ENCODE peak calls at places on chromosome 14, in eight cellular contexts. A is PC-9, D is cardiac fibroblast, C is coronary artery, U is upper lobe of right lung, W is ovary, B is A549, M is cardiac muscle cell. R is an unnamed sample.

GRCh38 chr14:75306917-75307699 is 28.5 kb downstream of the FOS start:
- DNase-seq in C (peak; percentile 62), M (no peak), B (peak; percentile 66), W (no peak), U (peak; percentile 21), A (peak; percentile 64), D (peak; percentile 37), R (no peak)

GRCh38 chr14:62691613-62692489 is 353.4 kb downstream of the KCNH5 start:
- DNase-seq in M (peak; percentile 97), W (peak; percentile 22), D (peak; percentile 98), C (no peak), B (peak; percentile 96), U (no peak), A (peak; percentile 95), R (peak; percentile 38)

GRCh38 chr14:73203527-73203926 is 33.8 kb upstream of the PAPLN start:
- DNase-seq in W (no peak), U (no peak), M (no peak), D (no peak), C (no peak), B (no peak), A (no peak), R (no peak)

GRCh38 chr14:35766036-35766699 is 42.9 kb downstream of the RALGAPA1 start:
- DNase-seq in D (no peak), W (no peak), B (no peak), M (no peak), U (no peak), C (no peak), A (no peak), R (no peak)

GRCh38 chr14:58844544-58844943 is 206.8 kb downstream of the DACT1 start:
- DNase-seq in C (no peak), A (no peak), U (no peak), W (no peak), M (no peak), D (no peak), B (no peak), R (no peak)

GRCh38 chr14:23828611-23829010 is 125.0 kb upstream of the DHRS4 start:
- DNase-seq in C (no peak), D (no peak), A (no peak), W (no peak), B (no peak), M (no peak), U (no peak), R (no peak)

GRCh38 chr14:86662334-86662733 is 1132.4 kb downstream of the FLRT2 start:
- DNase-seq in D (no peak), U (no peak), M (no peak), C (no peak), B (no peak), A (no peak), W (no peak), R (no peak)

GRCh38 chr14:75634848-75635247 is 25.8 kb downstream of the ERG28 start:
- DNase-seq in W (no peak), D (no peak), M (no peak), U (no peak), A (peak; percentile 99), B (no peak), C (no peak), R (no peak)

GRCh38 chr14:54722791-54723432 is 156.0 kb downstream of the SAMD4A start:
- DNase-seq in U (no peak), M (peak; percentile 70), B (peak; percentile 59), D (peak; percentile 60), A (no peak), C (no peak), W (no peak), R (no peak)

GRCh38 chr14:103045387-103045869 is 11.9 kb downstream of the CDC42BPB start:
- DNase-seq in D (no peak), W (no peak), A (no peak), C (no peak), M (no peak), B (no peak), U (no peak), R (no peak)

GRCh38 chr14:29039171-29039570 is 272.6 kb downstream of the FOXG1 start:
- DNase-seq in A (no peak), W (no peak), M (no peak), C (no peak), D (peak; percentile 18), B (no peak), U (no peak), R (no peak)

GRCh38 chr14:61337893-61338292 is 16.5 kb downstream of the PRKCH start:
- DNase-seq in M (no peak), D (no peak), B (no peak), U (no peak), C (no peak), A (no peak), W (no peak), R (no peak)

GRCh38 chr14:91714805-91715204 is 17.1 kb downstream of the CATSPERB start:
- DNase-seq in U (no peak), W (no peak), M (no peak), A (no peak), B (no peak), D (no peak), C (no peak), R (no peak)

GRCh38 chr14:24605435-24606190 is 3.9 kb downstream of the GZMH start:
- DNase-seq in B (peak; percentile 23), A (no peak), D (peak; percentile 1), C (no peak), W (no peak), U (no peak), M (no peak), R (no peak)

GRCh38 chr14:38001501-38001900 is 206.2 kb upstream of the SSTR1 start:
- DNase-seq in B (no peak), W (no peak), A (no peak), U (no peak), D (no peak), C (no peak), M (no peak), R (no peak)

GRCh38 chr14:56119221-56119967 is 1.2 kb downstream of the PELI2 start:
- DNase-seq in B (peak; percentile 16), C (no peak), A (no peak), D (peak; percentile 54), M (peak; percentile 55), W (peak; percentile 55), U (peak; percentile 81), R (no peak)

GRCh38 chr14:55446833-55447232 is 6.4 kb upstream of the TBPL2 start:
- DNase-seq in M (peak; percentile 77), C (no peak), A (no peak), U (no peak), D (peak; percentile 81), W (peak; percentile 29), B (peak; percentile 31), R (peak; percentile 79)

GRCh38 chr14:69299286-69300035 is 39.5 kb downstream of the GALNT16 start:
- DNase-seq in B (no peak), C (no peak), D (no peak), A (peak; percentile 10), M (no peak), U (peak; percentile 46), W (no peak), R (no peak)

GRCh38 chr14:61934385-61934784 is 172.2 kb downstream of the SNAPC1 start:
- DNase-seq in W (no peak), A (peak; percentile 48), U (no peak), D (peak; percentile 91), C (no peak), M (peak; percentile 55), B (no peak), R (peak; percentile 32)

GRCh38 chr14:69658664-69659261 is 47.4 kb downstream of the SUSD6 start:
- DNase-seq in B (no peak), A (peak; percentile 82), U (no peak), C (no peak), D (peak; percentile 55), W (no peak), M (no peak), R (no peak)

GRCh38 chr14:70792939-70793338 is 16.4 kb downstream of the MAP3K9 start:
- DNase-seq in W (no peak), M (no peak), B (no peak), C (no peak), D (no peak), U (no peak), A (no peak), R (no peak)

GRCh38 chr14:27506272-27506671 is 908.4 kb upstream of the NOVA1 start:
- DNase-seq in C (no peak), D (no peak), U (peak; percentile 22), W (no peak), A (no peak), B (no peak), M (no peak), R (no peak)
- TF ChIP-seq CTCF in C (no peak), D (no peak), U (no peak), W (no peak), A (no peak), B (no peak), M (no peak), R (no peak)

DNA sequence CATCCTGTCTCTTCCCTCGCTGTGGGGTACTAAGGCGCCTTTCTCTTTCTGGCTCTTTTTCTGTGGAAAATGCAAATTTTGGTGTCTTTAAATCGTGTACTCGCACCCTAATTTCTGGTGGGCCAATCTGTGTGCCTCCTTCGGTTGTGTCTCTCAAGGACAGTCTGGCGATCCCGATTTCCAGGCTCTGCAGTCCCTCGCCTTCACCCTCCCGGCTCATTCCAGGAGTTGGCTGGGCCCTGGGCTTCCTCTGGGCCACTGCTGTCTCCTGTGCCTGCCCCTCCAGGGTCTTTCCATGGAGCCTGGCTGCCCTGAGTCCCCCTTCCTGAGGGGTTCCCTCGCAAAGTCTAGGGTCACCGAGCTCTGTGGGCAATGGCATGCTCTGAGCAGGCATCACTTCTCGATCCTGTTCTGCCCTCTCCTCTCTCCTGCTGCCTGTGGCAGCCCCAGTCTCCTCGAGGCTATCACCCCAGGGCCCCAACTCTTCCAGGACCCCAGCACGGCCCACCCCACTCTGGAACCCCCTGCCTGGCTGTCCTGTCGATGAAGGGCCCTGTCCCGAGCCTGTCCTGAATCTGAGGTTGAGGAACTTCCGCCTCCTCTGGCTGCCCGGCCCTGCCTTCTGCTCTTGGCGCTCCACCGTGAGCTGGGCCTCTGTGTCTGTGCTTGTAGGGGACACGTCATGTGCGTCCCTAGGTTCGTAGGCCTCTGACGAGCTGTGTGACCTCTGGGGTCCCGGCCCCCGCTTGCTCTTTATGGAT is 24.1 kb downstream of the AHNAK2 start:
- DNase-seq in W (no peak), C (no peak), D (no peak), U (no peak), M (no peak), A (no peak), B (no peak), R (no peak)
- H3K4me3 ChIP-seq in W (no peak overlapping the region), C (no peak overlapping the region), D (no peak overlapping the region), U (no peak overlapping the region), M (no peak overlapping the region), A (no peak overlapping the region), B (no peak overlapping the region), R (no peak overlapping the region)

DNA sequence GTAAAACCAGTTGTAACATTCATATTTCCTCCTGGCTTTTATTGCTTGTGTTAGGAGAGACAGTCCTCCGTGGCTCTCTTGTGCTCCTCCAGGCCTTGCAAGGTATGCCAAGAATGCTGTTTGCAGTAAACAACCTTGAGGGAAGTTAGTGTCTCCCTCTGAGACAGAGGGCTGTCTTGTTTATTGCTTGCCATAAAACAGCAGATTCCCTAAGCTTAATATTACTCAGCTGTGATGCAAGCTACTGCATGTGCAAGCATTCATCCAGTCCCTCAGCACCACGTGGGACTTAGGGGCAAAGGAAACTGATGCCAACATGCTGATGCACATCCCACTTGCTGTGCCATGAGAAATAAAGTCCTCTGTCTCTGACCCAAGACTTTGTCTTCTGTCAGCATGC is 6.6 kb downstream of the POMT2 start:
- DNase-seq in A (peak; percentile 83), W (no peak), M (peak; percentile 68), C (no peak), U (no peak), D (peak; percentile 88), B (peak; percentile 84), R (peak; percentile 59)
- TF ChIP-seq CTCF in A (peak; percentile 9), W (no peak), M (no peak), C (no peak), U (no peak), D (no peak), B (no peak), R (no peak)

GRCh38 chr14:31877333-31877798 is 199.7 kb upstream of the ARHGAP5 start:
- DNase-seq in D (peak; percentile 71), B (no peak), M (peak; percentile 54), U (no peak), C (no peak), A (no peak), W (no peak), R (no peak)
- H3K4me3 ChIP-seq in D (peak overlapping the region; percentile 19), B (no peak overlapping the region), M (no peak overlapping the region), U (peak overlapping the region; percentile 11), C (peak overlapping the region; percentile 9), A (no peak overlapping the region), W (peak overlapping the region; percentile 8), R (no peak overlapping the region)

R was measured in kidney epithelial cell.